ENCODE peak calls at places on chromosome 3, in seven cellular contexts. One of them, this sample, is unnamed.

GRCh38 chr3:164278550-164278949 is 799.7 kb downstream of the SI start:
- DNase-seq in SK-N-MC: no peak
- DNase-seq in CD4-positive, alpha-beta T cell: no peak
- DNase-seq in heart right ventricle: no peak
- DNase-seq in stomach: no peak
- DNase-seq in heart left ventricle: no peak
- DNase-seq in fibroblast of lung: no peak
- DNase-seq in this sample: no peak

GRCh38 chr3:140207541-140207940 is 272.6 kb downstream of the CLSTN2 start:
- DNase-seq in SK-N-MC: no peak
- DNase-seq in CD4-positive, alpha-beta T cell: no peak
- DNase-seq in heart right ventricle: no peak
- DNase-seq in stomach: no peak
- DNase-seq in heart left ventricle: no peak
- DNase-seq in fibroblast of lung: no peak
- DNase-seq in this sample: no peak

GRCh38 chr3:177597325-177598109 is 400.2 kb upstream of the TBL1XR1 start:
- DNase-seq in SK-N-MC: peak
- DNase-seq in CD4-positive, alpha-beta T cell: no peak
- DNase-seq in heart right ventricle: no peak
- DNase-seq in stomach: no peak
- DNase-seq in heart left ventricle: no peak
- DNase-seq in fibroblast of lung: peak
- DNase-seq in this sample: peak

GRCh38 chr3:127487196-127487595 is 103.3 kb downstream of the TPRA1 start:
- DNase-seq in SK-N-MC: no peak
- DNase-seq in CD4-positive, alpha-beta T cell: no peak
- DNase-seq in heart right ventricle: no peak
- DNase-seq in stomach: no peak
- DNase-seq in heart left ventricle: no peak
- DNase-seq in fibroblast of lung: no peak
- DNase-seq in this sample: no peak

GRCh38 chr3:123373535-123373987 is 75.3 kb downstream of the ADCY5 start:
- DNase-seq in SK-N-MC: no peak
- DNase-seq in CD4-positive, alpha-beta T cell: no peak
- DNase-seq in heart right ventricle: peak
- DNase-seq in stomach: no peak
- DNase-seq in heart left ventricle: no peak
- DNase-seq in fibroblast of lung: no peak
- DNase-seq in this sample: no peak

GRCh38 chr3:110234831-110235230 is 836.8 kb upstream of the NECTIN3 start:
- DNase-seq in SK-N-MC: no peak
- DNase-seq in CD4-positive, alpha-beta T cell: no peak
- DNase-seq in heart right ventricle: no peak
- DNase-seq in stomach: no peak
- DNase-seq in heart left ventricle: no peak
- DNase-seq in fibroblast of lung: peak
- DNase-seq in this sample: no peak

GRCh38 chr3:21962456-21962855 is 211.4 kb upstream of the ZNF385D start:
- DNase-seq in SK-N-MC: no peak
- DNase-seq in CD4-positive, alpha-beta T cell: no peak
- DNase-seq in heart right ventricle: no peak
- DNase-seq in stomach: no peak
- DNase-seq in heart left ventricle: no peak
- DNase-seq in fibroblast of lung: peak
- DNase-seq in this sample: no peak

GRCh38 chr3:36804295-36805055 is 40.1 kb upstream of the DCLK3 start:
- DNase-seq in SK-N-MC: no peak
- DNase-seq in CD4-positive, alpha-beta T cell: no peak
- DNase-seq in heart right ventricle: no peak
- DNase-seq in stomach: no peak
- DNase-seq in heart left ventricle: no peak
- DNase-seq in fibroblast of lung: no peak
- DNase-seq in this sample: peak

GRCh38 chr3:108208831-108209230 is 13.4 kb downstream of the IFT57 start:
- DNase-seq in SK-N-MC: no peak
- DNase-seq in CD4-positive, alpha-beta T cell: no peak
- DNase-seq in heart right ventricle: no peak
- DNase-seq in stomach: no peak
- DNase-seq in heart left ventricle: no peak
- DNase-seq in fibroblast of lung: no peak
- DNase-seq in this sample: no peak

GRCh38 chr3:11251807-11252176 is 20.4 kb upstream of the ATG7 start:
- DNase-seq in SK-N-MC: no peak
- DNase-seq in CD4-positive, alpha-beta T cell: no peak
- DNase-seq in heart right ventricle: no peak
- DNase-seq in stomach: no peak
- DNase-seq in heart left ventricle: no peak
- DNase-seq in fibroblast of lung: no peak
- DNase-seq in this sample: no peak

GRCh38 chr3:62562017-62562416 is 188.7 kb upstream of the FEZF2 start:
- DNase-seq in SK-N-MC: no peak
- DNase-seq in CD4-positive, alpha-beta T cell: no peak
- DNase-seq in heart right ventricle: no peak
- DNase-seq in stomach: no peak
- DNase-seq in heart left ventricle: no peak
- DNase-seq in fibroblast of lung: peak
- DNase-seq in this sample: no peak

GRCh38 chr3:23600178-23600577 is 205.6 kb upstream of the UBE2E1 start:
- DNase-seq in SK-N-MC: no peak
- DNase-seq in CD4-positive, alpha-beta T cell: no peak
- DNase-seq in heart right ventricle: no peak
- DNase-seq in stomach: no peak
- DNase-seq in heart left ventricle: no peak
- DNase-seq in fibroblast of lung: peak
- DNase-seq in this sample: no peak

GRCh38 chr3:51876186-51876585 is 785 bp upstream of the IQCF5 start:
- DNase-seq in SK-N-MC: no peak
- DNase-seq in CD4-positive, alpha-beta T cell: no peak
- DNase-seq in heart right ventricle: no peak
- DNase-seq in stomach: no peak
- DNase-seq in heart left ventricle: no peak
- DNase-seq in fibroblast of lung: no peak
- DNase-seq in this sample: no peak

GRCh38 chr3:134029734-134030381 is at the start of gene SLCO2A1:
- DNase-seq in SK-N-MC: no peak
- DNase-seq in CD4-positive, alpha-beta T cell: no peak
- DNase-seq in heart right ventricle: peak
- DNase-seq in stomach: peak
- DNase-seq in heart left ventricle: peak
- DNase-seq in fibroblast of lung: peak
- DNase-seq in this sample: no peak

GRCh38 chr3:34995771-34996430 is 643.4 kb upstream of the ARPP21 start:
- DNase-seq in SK-N-MC: no peak
- DNase-seq in CD4-positive, alpha-beta T cell: no peak
- DNase-seq in heart right ventricle: no peak
- DNase-seq in stomach: no peak
- DNase-seq in heart left ventricle: no peak
- DNase-seq in fibroblast of lung: no peak
- DNase-seq in this sample: no peak

GRCh38 chr3:48129921-48130320 is 58.3 kb downstream of the CDC25A start:
- DNase-seq in SK-N-MC: no peak
- DNase-seq in CD4-positive, alpha-beta T cell: no peak
- DNase-seq in heart right ventricle: no peak
- DNase-seq in stomach: no peak
- DNase-seq in heart left ventricle: no peak
- DNase-seq in fibroblast of lung: no peak
- DNase-seq in this sample: no peak
- H3K27ac ChIP-seq in SK-N-MC: no peak
- H3K27ac ChIP-seq in CD4-positive, alpha-beta T cell: no peak
- H3K27ac ChIP-seq in heart right ventricle: peak
- H3K27ac ChIP-seq in stomach: peak
- H3K27ac ChIP-seq in heart left ventricle: peak
- H3K27ac ChIP-seq in fibroblast of lung: peak
- H3K27ac ChIP-seq in this sample: peak

GRCh38 chr3:20182206-20182605 is 3.8 kb downstream of the SGO1 start:
- DNase-seq in SK-N-MC: no peak
- DNase-seq in CD4-positive, alpha-beta T cell: no peak
- DNase-seq in heart right ventricle: no peak
- DNase-seq in stomach: peak
- DNase-seq in heart left ventricle: no peak
- DNase-seq in fibroblast of lung: no peak
- DNase-seq in this sample: no peak

GRCh38 chr3:20185364-20185732 is 658 bp downstream of the SGO1 start:
- DNase-seq in SK-N-MC: no peak
- DNase-seq in CD4-positive, alpha-beta T cell: no peak
- DNase-seq in heart right ventricle: no peak
- DNase-seq in stomach: no peak
- DNase-seq in heart left ventricle: no peak
- DNase-seq in fibroblast of lung: peak
- DNase-seq in this sample: no peak

GRCh38 chr3:20185733-20186599 is at the start of gene SGO1:
- DNase-seq in SK-N-MC: peak
- DNase-seq in CD4-positive, alpha-beta T cell: peak
- DNase-seq in heart right ventricle: peak
- DNase-seq in stomach: peak
- DNase-seq in heart left ventricle: peak
- DNase-seq in fibroblast of lung: peak
- DNase-seq in this sample: peak

GRCh38 chr3:20190991-20191390 is 5.0 kb upstream of the SGO1 start:
- DNase-seq in SK-N-MC: no peak
- DNase-seq in CD4-positive, alpha-beta T cell: no peak
- DNase-seq in heart right ventricle: no peak
- DNase-seq in stomach: no peak
- DNase-seq in heart left ventricle: no peak
- DNase-seq in fibroblast of lung: no peak
- DNase-seq in this sample: no peak

GRCh38 chr3:20186600-20187004 is 596 bp upstream of the SGO1 start:
- DNase-seq in SK-N-MC: no peak
- DNase-seq in CD4-positive, alpha-beta T cell: no peak
- DNase-seq in heart right ventricle: no peak
- DNase-seq in stomach: no peak
- DNase-seq in heart left ventricle: no peak
- DNase-seq in fibroblast of lung: peak
- DNase-seq in this sample: no peak
- H3K27ac ChIP-seq in SK-N-MC: peak
- H3K27ac ChIP-seq in CD4-positive, alpha-beta T cell: peak
- H3K27ac ChIP-seq in heart right ventricle: peak
- H3K27ac ChIP-seq in stomach: peak
- H3K27ac ChIP-seq in heart left ventricle: peak
- H3K27ac ChIP-seq in fibroblast of lung: peak
- H3K27ac ChIP-seq in this sample: peak

GRCh38 chr3:48935530-48935929 is 16.9 kb downstream of the ARIH2 start:
- DNase-seq in SK-N-MC: no peak
- DNase-seq in CD4-positive, alpha-beta T cell: no peak
- DNase-seq in heart right ventricle: no peak
- DNase-seq in stomach: no peak
- DNase-seq in heart left ventricle: no peak
- DNase-seq in fibroblast of lung: no peak
- DNase-seq in this sample: no peak
- H3K27ac ChIP-seq in SK-N-MC: no peak
- H3K27ac ChIP-seq in CD4-positive, alpha-beta T cell: no peak
- H3K27ac ChIP-seq in heart right ventricle: peak
- H3K27ac ChIP-seq in stomach: no peak
- H3K27ac ChIP-seq in heart left ventricle: peak
- H3K27ac ChIP-seq in fibroblast of lung: no peak
- H3K27ac ChIP-seq in this sample: no peak

GRCh38 chr3:69271098-69271497 is 114.8 kb downstream of the FRMD4B start:
- DNase-seq in SK-N-MC: no peak
- DNase-seq in CD4-positive, alpha-beta T cell: no peak
- DNase-seq in heart right ventricle: no peak
- DNase-seq in stomach: no peak
- DNase-seq in heart left ventricle: no peak
- DNase-seq in fibroblast of lung: no peak
- DNase-seq in this sample: no peak

GRCh38 chr3:69273895-69274294 is 112.0 kb downstream of the FRMD4B start:
- DNase-seq in SK-N-MC: no peak
- DNase-seq in CD4-positive, alpha-beta T cell: no peak
- DNase-seq in heart right ventricle: no peak
- DNase-seq in stomach: no peak
- DNase-seq in heart left ventricle: no peak
- DNase-seq in fibroblast of lung: peak
- DNase-seq in this sample: no peak

GRCh38 chr3:69282191-69282590 is 103.7 kb downstream of the FRMD4B start:
- DNase-seq in SK-N-MC: no peak
- DNase-seq in CD4-positive, alpha-beta T cell: no peak
- DNase-seq in heart right ventricle: no peak
- DNase-seq in stomach: no peak
- DNase-seq in heart left ventricle: no peak
- DNase-seq in fibroblast of lung: no peak
- DNase-seq in this sample: peak

GRCh38 chr3:69272537-69272936 is 113.4 kb downstream of the FRMD4B start:
- DNase-seq in SK-N-MC: no peak
- DNase-seq in CD4-positive, alpha-beta T cell: no peak
- DNase-seq in heart right ventricle: no peak
- DNase-seq in stomach: no peak
- DNase-seq in heart left ventricle: no peak
- DNase-seq in fibroblast of lung: no peak
- DNase-seq in this sample: no peak

GRCh38 chr3:69276884-69277283 is 109.0 kb downstream of the FRMD4B start:
- DNase-seq in SK-N-MC: no peak
- DNase-seq in CD4-positive, alpha-beta T cell: no peak
- DNase-seq in heart right ventricle: no peak
- DNase-seq in stomach: no peak
- DNase-seq in heart left ventricle: no peak
- DNase-seq in fibroblast of lung: peak
- DNase-seq in this sample: no peak
- H3K27ac ChIP-seq in SK-N-MC: no peak
- H3K27ac ChIP-seq in CD4-positive, alpha-beta T cell: no peak
- H3K27ac ChIP-seq in heart right ventricle: no peak
- H3K27ac ChIP-seq in stomach: no peak
- H3K27ac ChIP-seq in heart left ventricle: no peak
- H3K27ac ChIP-seq in fibroblast of lung: no peak
- H3K27ac ChIP-seq in this sample: no peak

This sample was measured in caudate nucleus.